ENCODE peak calls at places on chromosomes 11 and 22, in four cellular contexts. K is effector memory CD4-positive, alpha-beta T cell; I is LNCaP clone FGC; V is right cardiac atrium. M is an unnamed sample.

GRCh38 chr11:34468209-34468841 is 29.6 kb downstream of the CAT start:
- DNase-seq in K (no peak), I (no peak), V (no peak), M (no peak)

GRCh38 chr11:34184505-34185015 is 79.1 kb downstream of the NAT10 start:
- DNase-seq in K (no peak), I (no peak), V (no peak), M (no peak)

GRCh38 chr11:3888876-3889275 is 33.4 kb downstream of the STIM1 start:
- DNase-seq in K (no peak), I (no peak), V (no peak), M (no peak)

GRCh38 chr22:23218867-23219251 is 38.5 kb downstream of the BCR start:
- DNase-seq in K (no peak), I (no peak), V (no peak), M (peak)

GRCh38 chr22:38417252-38418060 is 37.5 kb downstream of the KCNJ4 start:
- DNase-seq in K (no peak), I (no peak), V (no peak), M (no peak)

GRCh38 chr11:45657496-45658260 is 7.7 kb downstream of the CHST1 start:
- DNase-seq in K (no peak), I (no peak), V (no peak), M (no peak)

GRCh38 chr22:42788466-42788865 is 67.8 kb upstream of the A4GALT start:
- DNase-seq in K (no peak), I (no peak), V (no peak), M (no peak)

GRCh38 chr11:94671553-94672366 is 96.4 kb upstream of the AMOTL1 start:
- DNase-seq in K (no peak), I (no peak), V (no peak), M (no peak)

GRCh38 chr11:73237471-73238290 is 19.6 kb downstream of the P2RY2 start:
- DNase-seq in K (no peak), I (no peak), V (peak), M (peak)

GRCh38 chr11:132032555-132032954 is 662.1 kb downstream of the NTM start:
- DNase-seq in K (no peak), I (no peak), V (no peak), M (no peak)

GRCh38 chr11:37109205-37109585 is 511.2 kb upstream of the RAG2 start:
- DNase-seq in K (no peak), I (no peak), V (no peak), M (no peak)

GRCh38 chr22:47996446-47996857 is 1234.0 kb downstream of the TBC1D22A start:
- DNase-seq in K (no peak), I (no peak), V (no peak), M (no peak)

GRCh38 chr11:114078423-114078822 is 18.9 kb downstream of the ZBTB16 start:
- DNase-seq in K (no peak), I (peak), V (no peak), M (no peak)

GRCh38 chr11:111357150-111358037 is 21.7 kb downstream of the POU2AF1 start:
- DNase-seq in K (no peak), I (no peak), V (no peak), M (no peak)

GRCh38 chr11:92829671-92830070 is 139.8 kb upstream of the MTNR1B start:
- DNase-seq in K (no peak), I (no peak), V (no peak), M (no peak)